ENCODE peak calls at places on chromosomes 7 and 10, in six cellular contexts. Y, U, Q, B, R and J are unnamed samples.
A peak's percentile ranks its signal among the peaks of the same experiment; 100 is the strongest.

GRCh38 chr10:8034666-8035640 is 19.5 kb upstream of the GATA3 start:
- DNase-seq in Y (no peak), U (no peak), Q (no peak), B (no peak), R (no peak), J (no peak)

GRCh38 chr10:29841724-29842649 is 207.2 kb upstream of the SVIL start:
- DNase-seq in Y (peak; percentile 36), U (no peak), Q (no peak), B (no peak), R (no peak), J (peak; percentile 72)

GRCh38 chr7:120856621-120857352 is 1.2 kb downstream of the TSPAN12 start:
- DNase-seq in Y (peak; percentile 21), U (no peak), Q (no peak), B (no peak), R (no peak), J (peak; percentile 48)

GRCh38 chr10:132590094-132590751 is 52.6 kb downstream of the INPP5A start:
- DNase-seq in Y (no peak), U (no peak), Q (no peak), B (no peak), R (no peak), J (no peak)

GRCh38 chr7:43148161-43148731 is 35.8 kb downstream of the HECW1 start:
- DNase-seq in Y (peak; percentile 27), U (no peak), Q (peak; percentile 54), B (no peak), R (no peak), J (peak; percentile 38)

GRCh38 chr10:86522385-86522855 is 828 bp upstream of the WAPL start:
- DNase-seq in Y (no peak), U (no peak), Q (peak; percentile 36), B (no peak), R (no peak), J (no peak)

GRCh38 chr10:127012769-127013152 is 107.5 kb downstream of the DOCK1 start:
- DNase-seq in Y (peak; percentile 12), U (no peak), Q (peak; percentile 79), B (peak; percentile 31), R (no peak), J (peak; percentile 96)

GRCh38 chr7:116955801-116956514 is 2.7 kb downstream of the ST7 start:
- DNase-seq in Y (peak; percentile 59), U (peak; percentile 50), Q (no peak), B (no peak), R (no peak), J (peak; percentile 24)

GRCh38 chr10:117138838-117139580 is 939 bp upstream of the VAX1 start:
- DNase-seq in Y (no peak), U (no peak), Q (no peak), B (peak; percentile 18), R (no peak), J (no peak)

GRCh38 chr10:67076175-67076574 is 150.3 kb downstream of the LRRTM3 start:
- DNase-seq in Y (peak; percentile 4), U (no peak), Q (no peak), B (no peak), R (no peak), J (no peak)

GRCh38 chr10:6498771-6499170 is 81.3 kb downstream of the PRKCQ start:
- DNase-seq in Y (no peak), U (no peak), Q (no peak), B (no peak), R (peak; percentile 62), J (no peak)

GRCh38 chr10:78415111-78415510 is 381.4 kb downstream of the RPS24 start:
- DNase-seq in Y (no peak), U (no peak), Q (no peak), B (no peak), R (no peak), J (no peak)
- H3K27ac ChIP-seq in Y (no peak overlapping the region), U (no peak overlapping the region), Q (no peak overlapping the region), B (no peak overlapping the region), R (no peak overlapping the region), J (no peak overlapping the region)

GRCh38 chr10:13525683-13526082 is 3.1 kb downstream of the BEND7 start:
- DNase-seq in Y (no peak), U (no peak), Q (no peak), B (no peak), R (no peak), J (no peak)

GRCh38 chr10:13518076-13518692 is 10.6 kb downstream of the BEND7 start:
- DNase-seq in Y (peak; percentile 27), U (no peak), Q (no peak), B (no peak), R (no peak), J (no peak)

GRCh38 chr10:13520194-13520593 is 8.6 kb downstream of the BEND7 start:
- DNase-seq in Y (no peak), U (no peak), Q (no peak), B (no peak), R (no peak), J (no peak)

GRCh38 chr10:13517675-13518074 is 11.1 kb downstream of the BEND7 start:
- DNase-seq in Y (no peak), U (no peak), Q (no peak), B (no peak), R (no peak), J (no peak)

GRCh38 chr10:13521021-13521420 is 7.8 kb downstream of the BEND7 start:
- DNase-seq in Y (no peak), U (no peak), Q (no peak), B (no peak), R (no peak), J (peak; percentile 46)
- H3K27ac ChIP-seq in Y (no peak overlapping the region), U (no peak overlapping the region), Q (no peak overlapping the region), B (no peak overlapping the region), R (no peak overlapping the region), J (peak overlapping the region; percentile 14)

DNA sequence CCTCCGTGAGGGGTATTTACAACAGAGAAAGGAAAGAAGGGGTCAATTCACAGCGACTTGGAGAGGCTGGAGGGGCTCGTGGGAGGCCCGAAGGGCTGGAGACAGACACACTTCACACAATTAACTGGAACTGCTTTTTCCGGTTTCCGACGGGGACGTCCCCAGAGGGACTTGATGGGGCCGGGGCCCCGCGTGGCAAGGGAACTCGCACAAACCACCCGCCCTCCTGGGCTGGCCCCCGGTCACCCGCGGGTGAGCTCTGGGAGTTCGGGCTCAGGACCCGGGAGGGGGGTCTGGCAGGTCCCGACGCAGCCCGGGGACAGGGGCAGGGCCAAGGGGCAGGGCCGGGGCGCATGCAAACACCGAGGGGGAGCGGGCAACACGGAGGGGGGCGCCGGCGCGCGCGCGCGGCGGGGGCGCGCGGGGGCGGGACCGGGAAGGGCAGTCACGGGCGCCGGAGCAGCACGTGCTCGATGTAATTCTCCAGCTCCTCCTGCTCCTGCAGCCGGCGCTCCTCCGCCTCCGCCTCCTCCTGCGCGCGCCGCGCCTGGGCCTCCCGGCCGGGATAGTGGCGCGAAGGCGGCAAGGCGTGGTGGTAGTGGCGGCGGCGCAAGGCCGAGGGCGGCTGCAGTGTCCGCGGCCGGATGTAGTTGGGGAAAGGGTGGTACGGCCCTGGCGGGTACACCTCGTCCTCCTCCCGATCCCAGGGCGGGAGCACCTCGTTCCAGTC is 2.7 kb downstream of the VGF start:
- DNase-seq in Y (peak; percentile 55), U (no peak), Q (peak; percentile 69), B (peak; percentile 22), R (no peak), J (peak; percentile 15)
- H3K27ac ChIP-seq in Y (no peak overlapping the region), U (no peak overlapping the region), Q (peak overlapping the region; percentile 86), B (no peak overlapping the region), R (no peak overlapping the region), J (no peak overlapping the region)

GRCh38 chr7:149772236-149772820 is 1.1 kb downstream of the ZNF467 start:
- DNase-seq in Y (no peak), U (no peak), Q (no peak), B (no peak), R (peak; percentile 55), J (peak; percentile 40)
- H3K27ac ChIP-seq in Y (no peak overlapping the region), U (peak overlapping the region; percentile 42), Q (peak overlapping the region; percentile 71), B (no peak overlapping the region), R (no peak overlapping the region), J (peak overlapping the region; percentile 36)